ENCODE peak calls at places on chromosomes 3 and 15, in four cellular contexts. Z is heart left ventricle, O is dermis microvascular lymphatic vessel endothelial cell, D is NCI-H1092. C is an unnamed sample.

GRCh38 chr15:41822957-41823356 is 4.9 kb upstream of the JMJD7 start:
- DNase-seq in D (no peak), Z (no peak), O (no peak), C (no peak)

GRCh38 chr3:157027861-157028745 is 131.8 kb downstream of the CCNL1 start:
- DNase-seq in Z (no peak), D (no peak), O (no peak), C (no peak)

GRCh38 chr3:129619726-129620162 is 13.3 kb upstream of the PLXND1 start:
- DNase-seq in Z (no peak), D (no peak), O (no peak), C (no peak)

GRCh38 chr15:94924057-94924456 is 692.7 kb downstream of the MCTP2 start:
- DNase-seq in Z (no peak), D (no peak), O (no peak), C (no peak)

GRCh38 chr3:152458725-152459515 is 190.2 kb downstream of the MBNL1 start:
- DNase-seq in O (no peak), D (no peak), Z (no peak), C (no peak)

GRCh38 chr15:58311551-58311950 is 120.2 kb upstream of the LIPC start:
- DNase-seq in Z (no peak), O (no peak), D (no peak), C (no peak)

GRCh38 chr3:124845406-124845805 is 41.8 kb downstream of the ITGB5 start:
- DNase-seq in O (no peak), Z (no peak), D (no peak), C (no peak)

GRCh38 chr15:65414841-65415621 is 7.7 kb downstream of the IGDCC4 start:
- DNase-seq in Z (peak; percentile 64), D (peak; percentile 74), O (no peak), C (peak; percentile 71)

GRCh38 chr15:29143293-29143692 is 126.3 kb downstream of the NSMCE3 start:
- DNase-seq in Z (no peak), D (no peak), O (no peak), C (no peak)

GRCh38 chr15:68218847-68219798 is 10.4 kb downstream of the CLN6 start:
- DNase-seq in O (no peak), Z (no peak), D (no peak), C (no peak)

GRCh38 chr15:99719096-99719541 is 14.1 kb downstream of the LYSMD4 start:
- DNase-seq in O (no peak), Z (no peak), D (no peak), C (no peak)

GRCh38 chr3:65785065-65785645 is 253.6 kb downstream of the MAGI1 start:
- DNase-seq in D (peak; percentile 5), Z (no peak), O (peak; percentile 59), C (no peak)

GRCh38 chr3:13308406-13308805 is 111.7 kb downstream of the NUP210 start:
- DNase-seq in Z (no peak), D (no peak), O (peak; percentile 42), C (no peak)

GRCh38 chr15:56568466-56569167 is 103.7 kb upstream of the MNS1 start:
- DNase-seq in Z (no peak), O (no peak), D (no peak), C (no peak)